ENCODE peak calls at places on chromosome 18, in four cellular contexts. One of them, this sample, is unnamed.

GRCh38 chr18:14174706-14175085 is 42.5 kb upstream of the ZNF519 start:
- DNase-seq in K562: no peak
- DNase-seq in H1: no peak
- DNase-seq in GM12878: no peak
- DNase-seq in this sample: no peak

GRCh38 chr18:9135912-9136314 is 668 bp upstream of the ANKRD12 start:
- DNase-seq in K562: peak
- DNase-seq in H1: peak
- DNase-seq in GM12878: no peak
- DNase-seq in this sample: peak

GRCh38 chr18:45282101-45282812 is 333.0 kb upstream of the SLC14A2 start:
- DNase-seq in K562: peak
- DNase-seq in H1: no peak
- DNase-seq in GM12878: no peak
- DNase-seq in this sample: no peak

GRCh38 chr18:39198376-39198775 is 1632.8 kb upstream of the CELF4 start:
- DNase-seq in K562: no peak
- DNase-seq in H1: no peak
- DNase-seq in GM12878: no peak
- DNase-seq in this sample: no peak

GRCh38 chr18:48838921-48839818 is 111.6 kb downstream of the SMAD7 start:
- DNase-seq in K562: no peak
- DNase-seq in H1: no peak
- DNase-seq in GM12878: no peak
- DNase-seq in this sample: no peak

GRCh38 chr18:49020621-49021021 is 69.9 kb upstream of the SMAD7 start:
- DNase-seq in K562: no peak
- DNase-seq in H1: peak
- DNase-seq in GM12878: no peak
- DNase-seq in this sample: no peak

GRCh38 chr18:46756559-46757201 is at the start of gene ST8SIA5:
- DNase-seq in K562: no peak
- DNase-seq in H1: peak
- DNase-seq in GM12878: no peak
- DNase-seq in this sample: no peak

GRCh38 chr18:55265130-55265675 is 305.9 kb upstream of the CCDC68 start:
- DNase-seq in K562: no peak
- DNase-seq in H1: no peak
- DNase-seq in GM12878: no peak
- DNase-seq in this sample: no peak

GRCh38 chr18:48038636-48039035 is 108.2 kb upstream of the SMAD2 start:
- DNase-seq in K562: no peak
- DNase-seq in H1: no peak
- DNase-seq in GM12878: no peak
- DNase-seq in this sample: no peak

GRCh38 chr18:45343365-45343764 is 271.9 kb upstream of the SLC14A2 start:
- DNase-seq in K562: no peak
- DNase-seq in H1: no peak
- DNase-seq in GM12878: no peak
- DNase-seq in this sample: no peak

GRCh38 chr18:37435996-37436395 is 129.6 kb downstream of the CELF4 start:
- DNase-seq in K562: no peak
- DNase-seq in H1: no peak
- DNase-seq in GM12878: no peak
- DNase-seq in this sample: no peak

GRCh38 chr18:37438417-37439180 is 127.0 kb downstream of the CELF4 start:
- DNase-seq in K562: no peak
- DNase-seq in H1: no peak
- DNase-seq in GM12878: no peak
- DNase-seq in this sample: no peak

GRCh38 chr18:37442477-37442876 is 123.1 kb downstream of the CELF4 start:
- DNase-seq in K562: no peak
- DNase-seq in H1: no peak
- DNase-seq in GM12878: no peak
- DNase-seq in this sample: no peak

GRCh38 chr18:37441821-37442220 is 123.8 kb downstream of the CELF4 start:
- DNase-seq in K562: no peak
- DNase-seq in H1: no peak
- DNase-seq in GM12878: no peak
- DNase-seq in this sample: no peak

DNA sequence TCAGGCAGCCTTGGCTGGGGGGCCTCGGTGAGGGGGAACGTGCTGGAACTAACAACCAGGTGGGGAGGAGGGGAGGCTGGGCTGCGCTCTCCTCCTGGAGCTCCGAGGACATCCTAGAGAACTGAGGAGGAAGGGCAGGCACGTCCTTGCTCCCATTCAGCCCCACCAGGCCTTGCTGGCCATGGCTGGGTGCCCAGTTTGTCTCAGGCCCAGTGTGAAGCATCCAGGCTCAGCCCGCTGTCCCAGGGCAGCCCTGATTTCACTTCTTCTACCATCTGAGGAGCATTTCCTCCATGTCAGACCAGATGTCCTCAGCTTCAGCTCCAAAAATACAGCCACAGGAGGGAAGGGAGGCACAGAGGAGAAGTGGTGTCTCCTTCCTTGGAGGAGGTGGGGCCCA is 125.4 kb downstream of the CELF4 start:
- DNase-seq in K562: no peak
- DNase-seq in H1: no peak
- DNase-seq in GM12878: no peak
- DNase-seq in this sample: no peak
- TF ChIP-seq ATF3 in K562: no peak
- TF ChIP-seq ATF3 in H1: no peak
- TF ChIP-seq ATF3 in GM12878: no peak
- TF ChIP-seq ATF3 in this sample: no peak

DNA sequence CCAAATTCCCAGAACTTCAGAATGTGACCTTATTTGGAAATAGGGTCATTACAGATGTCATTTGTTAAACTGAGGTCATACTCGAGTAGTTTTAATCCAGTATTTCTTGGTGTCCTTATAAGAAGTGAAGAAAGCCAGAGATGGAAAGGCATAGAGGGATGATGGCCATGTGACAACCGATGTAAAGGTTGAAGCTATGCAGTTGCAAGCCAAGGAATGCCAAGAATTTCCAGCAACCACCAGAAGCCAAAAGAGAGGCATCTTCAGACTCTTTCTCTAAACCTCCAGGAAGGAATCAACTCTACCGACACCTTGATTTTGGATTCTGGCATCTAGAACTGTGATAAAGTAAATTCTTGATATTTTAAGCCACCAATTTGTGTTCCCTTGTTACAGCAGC is 242.2 kb downstream of the CDH20 start:
- DNase-seq in K562: no peak
- DNase-seq in H1: no peak
- DNase-seq in GM12878: no peak
- DNase-seq in this sample: no peak
- TF ChIP-seq HDAC6 in K562: no peak
- TF ChIP-seq HDAC6 in H1: no peak
- TF ChIP-seq HDAC6 in GM12878: no peak
- TF ChIP-seq HDAC6 in this sample: no peak

GRCh38 chr18:25166113-25166512 is 185.9 kb downstream of the ZNF521 start:
- DNase-seq in K562: no peak
- DNase-seq in H1: no peak
- DNase-seq in GM12878: no peak
- DNase-seq in this sample: no peak
- TF ChIP-seq ATF3 in K562: no peak
- TF ChIP-seq ATF3 in H1: no peak
- TF ChIP-seq ATF3 in GM12878: no peak
- TF ChIP-seq ATF3 in this sample: no peak

DNA sequence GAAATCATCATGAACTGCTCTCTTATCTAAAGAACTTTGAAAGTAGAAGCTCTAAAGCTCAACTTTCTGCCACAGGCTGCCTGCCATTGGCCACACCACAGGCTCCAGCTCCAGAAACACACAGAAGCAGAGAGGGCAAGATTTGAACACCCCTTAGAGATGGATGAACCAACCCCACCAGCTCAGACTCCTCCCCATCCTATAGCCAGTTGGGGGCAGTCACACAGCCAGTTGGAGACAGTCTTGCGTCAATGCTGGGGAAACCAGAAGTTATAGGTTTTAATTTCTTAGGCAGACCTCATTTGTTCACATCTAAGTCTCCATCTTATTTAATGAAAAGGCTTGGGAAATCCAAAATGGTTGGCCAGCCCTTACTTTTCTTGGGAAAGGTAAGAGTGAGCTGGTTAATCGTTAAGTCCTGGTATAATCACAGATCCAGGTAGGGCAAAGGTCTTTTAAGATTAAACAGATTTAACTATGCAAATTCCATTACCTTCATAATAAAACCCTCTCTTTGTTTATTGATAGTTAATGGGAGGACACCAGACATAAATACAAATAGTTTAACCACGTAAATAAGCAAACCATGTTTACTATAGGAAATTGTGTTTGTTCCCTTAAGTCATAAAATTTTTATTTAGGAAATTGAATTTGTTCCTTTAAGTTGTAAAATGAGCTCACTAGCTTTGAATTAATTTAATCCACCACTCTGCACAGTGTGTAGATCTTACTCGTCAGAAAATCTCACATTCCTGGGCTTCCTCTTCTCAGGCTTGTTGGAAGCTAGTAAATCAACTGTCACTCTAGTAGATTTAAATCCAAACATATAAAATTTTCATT is 28.0 kb downstream of the MRO start:
- DNase-seq in K562: no peak
- DNase-seq in H1: no peak
- DNase-seq in GM12878: no peak
- DNase-seq in this sample: no peak
- TF ChIP-seq HDAC6 in K562: no peak
- TF ChIP-seq HDAC6 in H1: no peak
- TF ChIP-seq HDAC6 in GM12878: no peak
- TF ChIP-seq HDAC6 in this sample: no peak

DNA sequence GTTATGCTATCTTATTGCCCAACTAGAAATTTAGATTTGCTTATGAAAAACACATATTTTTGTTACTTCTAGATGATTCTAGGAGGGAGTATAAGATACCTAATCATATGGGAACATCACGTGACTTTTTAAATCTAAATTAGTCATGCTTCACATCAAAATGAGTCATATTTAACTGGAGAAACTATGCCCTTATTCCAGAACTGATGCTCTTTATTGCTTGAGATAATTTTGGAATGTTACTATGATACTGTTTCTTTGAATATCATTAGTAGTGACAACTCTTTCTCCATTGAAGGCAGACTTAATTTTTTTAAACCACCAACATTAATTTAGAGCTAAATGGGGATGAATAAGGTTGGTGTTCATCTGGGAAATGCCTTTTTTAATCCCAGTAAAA is 19.9 kb upstream of the ELAC1 start:
- DNase-seq in K562: no peak
- DNase-seq in H1: no peak
- DNase-seq in GM12878: no peak
- DNase-seq in this sample: no peak
- TF ChIP-seq ATF3 in K562: no peak
- TF ChIP-seq ATF3 in H1: no peak
- TF ChIP-seq ATF3 in GM12878: no peak
- TF ChIP-seq ATF3 in this sample: no peak

DNA sequence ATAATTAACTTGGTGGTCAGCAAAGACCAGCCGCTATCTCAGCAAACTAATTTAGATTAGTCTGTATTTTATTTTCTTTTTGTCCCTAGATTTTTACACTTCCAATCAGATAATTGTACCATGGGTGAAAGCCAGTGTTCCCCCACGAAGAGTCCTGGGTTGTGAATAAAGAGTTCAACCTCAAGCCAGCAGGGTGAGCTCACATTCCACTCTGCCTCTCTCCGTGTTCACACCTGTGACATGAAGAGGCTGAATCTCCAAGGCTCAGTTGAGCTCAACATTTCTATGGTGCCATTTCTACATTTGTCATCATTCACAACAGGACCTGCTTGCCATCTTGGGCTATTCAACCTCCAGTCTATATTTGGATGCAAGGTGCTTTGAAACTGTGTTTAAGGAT is 771.5 kb downstream of the GALR1 start:
- DNase-seq in K562: peak
- DNase-seq in H1: no peak
- DNase-seq in GM12878: no peak
- DNase-seq in this sample: no peak
- TF ChIP-seq HDAC6 in K562: no peak
- TF ChIP-seq HDAC6 in H1: no peak
- TF ChIP-seq HDAC6 in GM12878: no peak
- TF ChIP-seq HDAC6 in this sample: no peak

DNA sequence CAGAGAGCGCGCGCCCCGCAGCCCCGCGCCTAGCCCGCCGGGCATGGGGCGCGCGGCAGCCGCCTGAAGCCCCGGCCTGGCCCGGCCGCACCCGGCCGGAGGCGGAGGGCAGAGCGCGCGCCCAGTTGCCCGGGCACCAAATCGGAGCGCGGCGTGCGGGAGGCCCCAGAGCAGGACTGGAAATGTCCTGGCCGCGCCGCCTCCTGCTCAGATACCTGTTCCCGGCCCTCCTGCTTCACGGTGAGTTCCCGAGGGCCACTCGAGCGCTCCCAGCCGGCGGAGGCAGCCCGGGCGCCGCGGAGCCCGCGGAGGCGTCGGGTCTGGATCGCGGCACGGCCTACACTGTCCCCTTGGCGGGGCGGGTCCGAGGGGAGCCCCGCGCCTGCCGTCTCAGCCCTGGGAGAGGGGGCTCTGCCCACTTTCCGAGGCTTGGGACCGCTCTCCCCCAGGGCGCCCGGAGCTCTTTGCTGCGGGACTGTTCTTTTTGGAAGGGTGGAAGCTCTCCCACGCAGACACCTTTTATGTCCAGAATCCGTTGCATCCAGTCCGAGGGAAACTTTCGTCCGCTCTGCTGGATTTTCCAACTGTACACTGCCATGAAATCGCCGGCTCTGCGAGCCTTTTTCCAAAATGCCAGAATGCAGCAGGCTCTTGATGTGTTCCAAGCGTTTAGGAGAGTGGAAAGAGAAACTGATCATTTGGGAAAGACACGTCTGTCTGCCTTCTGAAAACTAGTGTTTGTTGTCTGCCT is 540 bp downstream of the APCDD1 start:
- DNase-seq in K562: no peak
- DNase-seq in H1: peak
- DNase-seq in GM12878: no peak
- DNase-seq in this sample: no peak
- TF ChIP-seq ATF3 in K562: no peak
- TF ChIP-seq ATF3 in H1: no peak
- TF ChIP-seq ATF3 in GM12878: no peak
- TF ChIP-seq ATF3 in this sample: no peak

GRCh38 chr18:57923606-57924005 is 120.4 kb upstream of the NEDD4L start:
- DNase-seq in K562: no peak
- DNase-seq in H1: no peak
- DNase-seq in GM12878: no peak
- DNase-seq in this sample: no peak
- TF ChIP-seq HDAC6 in K562: no peak
- TF ChIP-seq HDAC6 in H1: no peak
- TF ChIP-seq HDAC6 in GM12878: no peak
- TF ChIP-seq HDAC6 in this sample: no peak

GRCh38 chr18:23468753-23469459 is 15.8 kb downstream of the RIOK3 start:
- DNase-seq in K562: no peak
- DNase-seq in H1: no peak
- DNase-seq in GM12878: no peak
- DNase-seq in this sample: no peak

GRCh38 chr18:23470620-23471387 is 17.7 kb downstream of the RIOK3 start:
- DNase-seq in K562: no peak
- DNase-seq in H1: no peak
- DNase-seq in GM12878: no peak
- DNase-seq in this sample: no peak

DNA sequence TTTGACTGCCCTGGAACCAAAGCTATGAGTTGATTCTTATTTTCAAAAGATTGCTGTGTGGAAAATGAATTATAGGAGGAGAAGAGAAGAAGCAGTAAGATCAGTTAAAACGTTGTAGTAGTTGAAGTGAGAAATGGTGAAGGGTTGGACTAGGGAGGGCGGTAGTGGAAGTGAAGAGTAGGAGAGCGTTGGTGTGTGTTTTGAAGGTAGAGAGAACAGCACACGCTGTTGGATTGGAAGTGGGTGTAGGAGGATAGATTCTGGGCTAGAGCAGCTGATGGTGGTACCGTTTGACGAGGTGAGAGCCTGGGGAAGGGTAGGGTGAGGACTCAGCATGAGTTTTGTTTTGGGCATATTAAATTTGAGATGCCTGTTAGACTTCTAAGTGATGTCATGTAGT is 18.4 kb downstream of the RIOK3 start:
- DNase-seq in K562: no peak
- DNase-seq in H1: no peak
- DNase-seq in GM12878: no peak
- DNase-seq in this sample: no peak
- TF ChIP-seq ATF3 in K562: no peak
- TF ChIP-seq ATF3 in H1: no peak
- TF ChIP-seq ATF3 in GM12878: no peak
- TF ChIP-seq ATF3 in this sample: no peak